ENCODE peak calls at places on chromosomes 16 and 17, in six cellular contexts. P is hippocampal formation, B is anterior cingulate cortex, O is Right ventricle myocardium superior, Z is progenitor cell of endocrine pancreas, X is T-helper 1 cell. E is an unnamed sample.

GRCh38 chr17:69223809-69224208 is 4.8 kb downstream of the ABCA10 start:
- DNase-seq in B (no peak), Z (no peak), X (no peak), P (no peak), O (no peak), E (no peak)

GRCh38 chr16:75566889-75567255 is 693 bp downstream of the GABARAPL2 start:
- DNase-seq in X (peak; percentile 27), P (no peak), Z (no peak), B (no peak), O (no peak), E (no peak)

GRCh38 chr17:45149669-45150603 is 1.7 kb downstream of the HEXIM1 start:
- DNase-seq in Z (no peak), X (peak; percentile 35), B (peak; percentile 54), P (peak; percentile 72), O (peak; percentile 83), E (peak; percentile 89)

GRCh38 chr17:44775136-44775837 is 16.5 kb downstream of the ADAM11 start:
- DNase-seq in P (peak; percentile 95), X (no peak), Z (peak; percentile 97), B (peak; percentile 77), O (peak; percentile 98), E (peak; percentile 96)

GRCh38 chr16:84608281-84608680 is 9.6 kb downstream of the COTL1 start:
- DNase-seq in X (no peak), O (no peak), P (no peak), B (no peak), Z (no peak), E (no peak)

GRCh38 chr16:69935740-69936139 is 15.4 kb upstream of the CLEC18A start:
- DNase-seq in B (no peak), P (no peak), O (no peak), Z (no peak), X (no peak), E (no peak)

GRCh38 chr17:47928415-47928814 is 13.0 kb upstream of the PNPO start:
- DNase-seq in P (no peak), O (no peak), B (no peak), X (no peak), Z (no peak), E (no peak)

GRCh38 chr17:77209330-77209748 is 68.6 kb downstream of the SEC14L1 start:
- DNase-seq in Z (no peak), O (no peak), X (no peak), P (no peak), B (no peak), E (no peak)

GRCh38 chr16:16120382-16121184 is 102.7 kb downstream of the ABCC6 start:
- DNase-seq in P (peak; percentile 38), X (no peak), B (peak; percentile 11), Z (no peak), O (peak; percentile 83), E (no peak)

GRCh38 chr16:65876624-65877023 is 489.9 kb upstream of the CDH5 start:
- DNase-seq in B (no peak), Z (no peak), O (no peak), X (no peak), P (no peak), E (no peak)

GRCh38 chr17:71229036-71229435 is 891.8 kb upstream of the SOX9 start:
- DNase-seq in B (no peak), P (no peak), X (no peak), Z (no peak), O (no peak), E (no peak)

GRCh38 chr17:31680126-31680525 is 178.9 kb downstream of the COPRS start:
- DNase-seq in O (no peak), B (no peak), Z (no peak), X (no peak), P (no peak), E (peak; percentile 21)

GRCh38 chr16:89154390-89155183 is 17.0 kb upstream of the CDH15 start:
- DNase-seq in O (no peak), P (no peak), X (no peak), B (no peak), Z (no peak), E (no peak)